ENCODE peak calls at places on chromosomes 6 and 20, in ten cellular contexts. S is cardiac muscle cell, K is Peyer's patch, W is Calu3, U is foreskin fibroblast, E is GM12865, D is GM20000, C is SK-N-SH, G is nephron progenitor cell, N is WTC11. V is an unnamed sample.

GRCh38 chr6:40579101-40579500 is 8.1 kb downstream of the LRFN2 start:
- DNase-seq in U (no peak), G (no peak), W (no peak), C (no peak), N (no peak), D (no peak), K (no peak), E (no peak), S (no peak), V (no peak)

GRCh38 chr20:24639167-24639548 is 169.7 kb downstream of the SYNDIG1 start:
- DNase-seq in E (no peak), S (no peak), D (no peak), G (no peak), C (no peak), W (no peak), K (no peak), U (no peak), N (no peak), V (no peak)

GRCh38 chr20:1901704-1902103 is 6.5 kb downstream of the SIRPA start:
- DNase-seq in W (no peak), U (no peak), D (no peak), C (no peak), G (no peak), E (no peak), K (no peak), N (no peak), S (no peak), V (no peak)

GRCh38 chr6:143750945-143751344 is 73.2 kb downstream of the PHACTR2 start:
- DNase-seq in U (no peak), K (no peak), N (no peak), E (no peak), C (no peak), D (no peak), S (no peak), W (no peak), G (peak), V (no peak)

GRCh38 chr6:105135056-105135455 is 44.8 kb downstream of the POPDC3 start:
- DNase-seq in U (peak), D (no peak), E (no peak), K (no peak), G (no peak), S (peak), C (peak), W (peak), N (no peak), V (no peak)

GRCh38 chr6:155264704-155265320 is 999 bp downstream of the CLDN20 start:
- DNase-seq in U (peak), S (no peak), K (no peak), W (no peak), D (no peak), N (no peak), E (no peak), C (peak), G (no peak), V (no peak)

GRCh38 chr6:101803146-101803545 is 409.6 kb downstream of the GRIK2 start:
- DNase-seq in N (no peak), W (no peak), G (no peak), U (peak), D (no peak), K (no peak), E (no peak), C (no peak), S (peak), V (no peak)

GRCh38 chr6:91664327-91664959 is 1077.6 kb upstream of the MAP3K7 start:
- DNase-seq in W (no peak), G (no peak), N (no peak), K (peak), U (no peak), C (no peak), D (no peak), S (no peak), E (peak), V (no peak)

GRCh38 chr6:16244869-16245451 is 6.6 kb downstream of the GMPR start:
- DNase-seq in D (no peak), U (no peak), G (no peak), W (no peak), E (no peak), N (no peak), S (peak), C (no peak), K (no peak), V (no peak)

GRCh38 chr6:2245954-2246863 is 804 bp upstream of the GMDS start:
- DNase-seq in S (peak), G (no peak), N (peak), U (peak), W (peak), K (peak), D (peak), E (peak), C (peak), V (peak)

GRCh38 chr20:25020901-25021301 is 28.4 kb upstream of the APMAP start:
- DNase-seq in E (no peak), D (no peak), U (no peak), G (no peak), K (peak), C (no peak), N (no peak), S (no peak), W (no peak), V (no peak)

GRCh38 chr6:77180367-77180766 is 282.9 kb downstream of the HTR1B start:
- DNase-seq in S (no peak), N (no peak), W (no peak), G (no peak), K (no peak), D (no peak), E (no peak), C (no peak), U (peak), V (no peak)

GRCh38 chr20:43824699-43825402 is 89.8 kb upstream of the TOX2 start:
- DNase-seq in W (peak), G (peak), N (peak), K (no peak), U (peak), S (peak), C (peak), E (peak), D (no peak), V (peak)

GRCh38 chr6:170127151-170127550 is 163.7 kb downstream of the DLL1 start:
- DNase-seq in D (no peak), S (no peak), N (no peak), G (no peak), K (peak), U (no peak), C (no peak), W (no peak), E (no peak), V (peak)

GRCh38 chr6:35544748-35545361 is 32.2 kb upstream of the TULP1 start:
- DNase-seq in K (no peak), G (no peak), N (no peak), E (no peak), W (no peak), U (no peak), C (no peak), S (no peak), D (no peak), V (no peak)

GRCh38 chr6:148203281-148203925 is 139.2 kb upstream of the SASH1 start:
- DNase-seq in E (no peak), K (no peak), N (no peak), S (peak), C (no peak), G (no peak), U (peak), D (no peak), W (no peak), V (no peak)

GRCh38 chr20:8244637-8245036 is 112.6 kb downstream of the PLCB1 start:
- DNase-seq in U (peak), E (no peak), N (no peak), C (no peak), G (no peak), W (no peak), K (no peak), D (no peak), S (peak), V (no peak)

GRCh38 chr20:62641749-62642665 is at the start of gene SLCO4A1:
- DNase-seq in G (peak), N (peak), C (peak), W (peak), D (peak), S (peak), U (peak), E (peak), K (peak), V (no peak)

GRCh38 chr20:19275630-19276071 is 63.2 kb downstream of the SLC24A3 start:
- DNase-seq in N (no peak), D (no peak), S (peak), C (no peak), K (peak), G (no peak), U (peak), E (no peak), W (no peak), V (peak)

GRCh38 chr6:32182617-32183016 is 1.4 kb downstream of the AGER start:
- DNase-seq in D (no peak), E (no peak), U (no peak), G (no peak), K (no peak), N (no peak), W (no peak), S (no peak), C (no peak), V (no peak)

GRCh38 chr6:24054388-24054787 is 71.6 kb upstream of the NRSN1 start:
- DNase-seq in U (no peak), G (no peak), C (no peak), E (no peak), N (peak), D (no peak), K (no peak), S (no peak), W (no peak), V (no peak)

GRCh38 chr20:10579942-10580341 is 93.9 kb downstream of the JAG1 start:
- DNase-seq in W (no peak), G (no peak), N (no peak), D (no peak), E (no peak), S (no peak), K (no peak), U (peak), C (no peak), V (no peak)

GRCh38 chr6:26571592-26572296 is 25.0 kb upstream of the ABT1 start:
- DNase-seq in G (peak), W (peak), K (peak), C (peak), D (no peak), N (peak), E (peak), S (peak), U (peak), V (no peak)

GRCh38 chr6:118896339-118897136 is 2.6 kb downstream of the ASF1A start:
- DNase-seq in D (peak), K (no peak), E (peak), G (no peak), C (peak), S (peak), U (peak), N (no peak), W (no peak), V (no peak)

GRCh38 chr6:17583811-17584210 is 16.3 kb upstream of the FAM8A1 start:
- DNase-seq in G (no peak), C (no peak), U (peak), K (no peak), E (no peak), S (peak), D (no peak), W (no peak), N (no peak), V (no peak)

GRCh38 chr6:162468326-162468725 is 259.2 kb downstream of the PRKN start:
- DNase-seq in N (no peak), S (peak), W (no peak), C (no peak), U (peak), D (no peak), G (no peak), K (no peak), E (no peak), V (no peak)

GRCh38 chr6:38350882-38351281 is 288.8 kb downstream of the BTBD9 start:
- DNase-seq in C (no peak), E (no peak), N (no peak), G (no peak), U (no peak), K (no peak), W (no peak), D (no peak), S (peak), V (no peak)

GRCh38 chr20:699811-700338 is 24.3 kb upstream of the SCRT2 start:
- DNase-seq in E (no peak), K (no peak), S (no peak), G (no peak), W (no peak), U (no peak), D (no peak), C (peak), N (peak), V (no peak)

GRCh38 chr6:129517288-129517687 is 192.7 kb downstream of the ARHGAP18 start:
- DNase-seq in C (no peak), E (no peak), K (no peak), N (no peak), W (no peak), D (no peak), S (peak), G (no peak), U (peak), V (no peak)
- TF ChIP-seq CTCF in C (no peak), E (no peak), K (no peak), N (no peak), W (no peak), D (no peak), S (no peak), G (no peak), U (no peak), V (no peak)

GRCh38 chr6:95790787-95791186 is 213.5 kb downstream of the MANEA start:
- DNase-seq in S (no peak), E (no peak), G (no peak), C (no peak), N (no peak), K (no peak), U (no peak), W (no peak), D (no peak), V (no peak)

GRCh38 chr6:95784019-95784418 is 206.7 kb downstream of the MANEA start:
- DNase-seq in W (no peak), G (no peak), S (no peak), E (no peak), D (no peak), U (no peak), K (no peak), N (no peak), C (no peak), V (no peak)

GRCh38 chr6:95786802-95787201 is 209.5 kb downstream of the MANEA start:
- DNase-seq in K (no peak), D (no peak), S (no peak), G (no peak), W (no peak), E (peak), N (no peak), U (no peak), C (no peak), V (no peak)

GRCh38 chr6:95784869-95785268 is 207.5 kb downstream of the MANEA start:
- DNase-seq in C (no peak), N (no peak), G (no peak), K (no peak), E (peak), S (no peak), D (no peak), U (no peak), W (no peak), V (no peak)

GRCh38 chr6:95785785-95786184 is 208.4 kb downstream of the MANEA start:
- DNase-seq in N (no peak), W (no peak), K (no peak), E (peak), C (no peak), D (no peak), G (no peak), U (no peak), S (no peak), V (no peak)
- TF ChIP-seq CTCF in N (no peak), W (no peak), K (no peak), E (no peak), C (no peak), D (no peak), G (no peak), U (no peak), S (no peak), V (no peak)

GRCh38 chr20:49982072-49982345 is 771 bp upstream of the SNAI1 start:
- DNase-seq in C (no peak), E (no peak), S (no peak), N (no peak), G (no peak), W (no peak), U (no peak), K (no peak), D (no peak), V (no peak)
- TF ChIP-seq CTCF in C (no peak), E (no peak), S (no peak), N (no peak), G (no peak), W (no peak), U (no peak), K (no peak), D (no peak), V (no peak)

DNA sequence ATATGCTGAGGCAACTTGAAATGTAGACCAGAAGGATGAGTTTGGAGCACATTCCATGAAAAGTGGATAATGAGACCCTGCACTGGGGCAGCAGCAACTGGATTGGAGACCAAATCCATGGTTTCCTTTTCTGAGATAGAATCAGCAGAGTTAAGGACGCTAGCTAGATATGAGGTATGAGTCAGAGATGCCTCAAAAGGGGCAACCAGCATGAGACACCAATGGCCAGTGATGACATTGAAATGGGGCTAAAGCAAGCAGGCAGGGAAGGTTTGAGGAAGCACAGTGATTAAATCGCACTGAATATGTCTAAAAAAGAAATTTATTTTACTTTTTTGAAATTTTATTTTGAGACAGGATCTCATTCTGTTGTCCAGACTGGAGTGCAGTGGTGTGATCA is 802.4 kb downstream of the TFAP2A start:
- DNase-seq in S (no peak), W (no peak), C (no peak), U (peak), E (no peak), K (no peak), N (no peak), G (no peak), D (no peak), V (no peak)
- TF ChIP-seq CTCF in S (no peak), W (no peak), C (no peak), U (no peak), E (no peak), K (no peak), N (no peak), G (no peak), D (no peak), V (no peak)

GRCh38 chr6:6646859-6647258 is 58.3 kb downstream of the LY86 start:
- DNase-seq in S (no peak), K (no peak), N (no peak), C (no peak), G (no peak), W (no peak), D (no peak), E (no peak), U (no peak), V (no peak)
- TF ChIP-seq CTCF in S (peak), K (no peak), N (peak), C (no peak), G (no peak), W (no peak), D (no peak), E (no peak), U (no peak), V (no peak)

GRCh38 chr6:139288496-139289040 is 3.2 kb downstream of the TXLNB start:
- DNase-seq in C (no peak), S (no peak), D (no peak), G (no peak), K (no peak), E (no peak), W (no peak), U (no peak), N (no peak), V (no peak)

GRCh38 chr6:139289233-139289632 is 2.6 kb downstream of the TXLNB start:
- DNase-seq in U (no peak), D (no peak), K (no peak), W (no peak), C (no peak), G (no peak), N (no peak), S (no peak), E (no peak), V (no peak)

GRCh38 chr6:139295906-139296305 is 4.1 kb upstream of the TXLNB start:
- DNase-seq in D (no peak), K (no peak), U (no peak), C (no peak), G (no peak), E (no peak), W (no peak), S (no peak), N (no peak), V (no peak)

GRCh38 chr6:139290787-139291294 is 957 bp downstream of the TXLNB start:
- DNase-seq in U (peak), N (no peak), K (peak), W (no peak), S (peak), C (no peak), G (no peak), E (peak), D (peak), V (no peak)

GRCh38 chr6:139291813-139292619 is at the start of gene TXLNB:
- DNase-seq in G (peak), S (peak), W (no peak), N (peak), K (peak), E (peak), D (peak), C (no peak), U (peak), V (peak)
- TF ChIP-seq CTCF in G (no peak), S (no peak), W (no peak), N (no peak), K (no peak), E (no peak), D (no peak), C (no peak), U (no peak), V (no peak)

DNA sequence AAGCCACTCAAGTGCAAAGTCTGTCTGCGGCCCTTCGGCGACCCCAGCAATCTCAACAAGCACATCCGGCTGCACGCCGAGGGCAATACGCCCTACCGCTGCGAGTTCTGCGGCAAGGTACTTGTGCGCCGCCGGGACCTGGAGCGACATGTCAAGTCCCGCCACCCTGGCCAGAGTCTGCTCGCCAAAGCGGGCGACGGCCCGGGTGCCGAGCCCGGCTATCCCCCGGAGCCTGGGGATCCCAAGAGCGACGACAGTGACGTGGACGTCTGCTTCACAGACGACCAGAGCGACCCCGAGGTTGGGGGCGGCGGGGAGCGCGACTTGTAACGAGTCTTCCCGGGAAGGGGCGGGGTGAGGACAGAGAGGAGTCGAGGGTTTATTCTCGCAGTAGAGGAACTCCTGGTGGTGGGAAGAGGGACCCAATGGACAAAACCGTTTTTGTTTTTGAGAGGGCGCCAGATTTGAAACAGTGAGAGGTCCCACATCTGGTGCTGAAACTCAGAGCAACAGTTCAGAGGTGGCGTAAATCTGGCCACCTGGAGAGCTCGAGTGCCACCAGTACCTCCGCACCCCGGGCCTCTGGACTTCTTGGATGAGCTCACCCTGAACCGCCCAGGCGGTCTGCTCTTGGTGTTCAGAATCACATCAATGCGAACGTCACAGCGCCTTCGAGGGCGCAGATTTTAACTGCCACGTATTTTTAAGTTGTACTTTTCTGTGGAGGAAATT is 8.0 kb downstream of the PRDM13 start:
- DNase-seq in W (peak), K (no peak), G (peak), E (peak), S (no peak), C (peak), N (peak), U (peak), D (peak), V (no peak)
- TF ChIP-seq CTCF in W (no peak), K (no peak), G (peak), E (no peak), S (no peak), C (no peak), N (no peak), U (no peak), D (no peak), V (no peak)

GRCh38 chr20:45322952-45323383 is 14.9 kb upstream of the MATN4 start:
- DNase-seq in G (no peak), N (no peak), S (peak), E (peak), W (peak), U (peak), C (no peak), K (peak), D (peak), V (peak)
- TF ChIP-seq CTCF in G (no peak), N (no peak), S (peak), E (peak), W (peak), U (no peak), C (peak), K (no peak), D (no peak), V (peak)

V was measured in right atrium auricular region.